ENCODE peak calls at places on chromosomes 13 and 19, in seven cellular contexts. One of them, this sample, is unnamed.

GRCh38 chr13:38686635-38687245 is at the start of gene FREM2:
- DNase-seq in K562: no peak
- DNase-seq in GM23338: peak
- DNase-seq in HCT116: no peak
- DNase-seq in endothelial cell of umbilical vein: no peak
- DNase-seq in HepG2: no peak
- DNase-seq in H1: peak
- DNase-seq in this sample: no peak

GRCh38 chr13:95677564-95678386 is 836 bp downstream of the DNAJC3 start:
- DNase-seq in endothelial cell of umbilical vein: peak
- DNase-seq in GM23338: peak
- DNase-seq in HCT116: no peak
- DNase-seq in K562: no peak
- DNase-seq in H1: no peak
- DNase-seq in HepG2: no peak
- DNase-seq in this sample: no peak

GRCh38 chr19:8046569-8047165 is 5.9 kb upstream of the CCL25 start:
- DNase-seq in HepG2: no peak
- DNase-seq in HCT116: no peak
- DNase-seq in K562: no peak
- DNase-seq in H1: no peak
- DNase-seq in endothelial cell of umbilical vein: no peak
- DNase-seq in GM23338: no peak
- DNase-seq in this sample: no peak

GRCh38 chr19:7869453-7869909 is 4.7 kb downstream of the PRR36 start:
- DNase-seq in HepG2: peak
- DNase-seq in GM23338: peak
- DNase-seq in H1: no peak
- DNase-seq in K562: peak
- DNase-seq in HCT116: no peak
- DNase-seq in endothelial cell of umbilical vein: peak
- DNase-seq in this sample: no peak

GRCh38 chr13:77810430-77810829 is 108.2 kb downstream of the EDNRB start:
- DNase-seq in endothelial cell of umbilical vein: peak
- DNase-seq in GM23338: peak
- DNase-seq in HepG2: no peak
- DNase-seq in H1: no peak
- DNase-seq in HCT116: peak
- DNase-seq in K562: no peak
- DNase-seq in this sample: no peak

GRCh38 chr19:33647146-33647545 is 25.4 kb downstream of the CHST8 start:
- DNase-seq in endothelial cell of umbilical vein: no peak
- DNase-seq in GM23338: no peak
- DNase-seq in HCT116: no peak
- DNase-seq in HepG2: no peak
- DNase-seq in H1: no peak
- DNase-seq in K562: no peak
- DNase-seq in this sample: no peak

GRCh38 chr13:39159393-39159792 is 121.1 kb downstream of the NHLRC3 start:
- DNase-seq in K562: no peak
- DNase-seq in H1: no peak
- DNase-seq in GM23338: no peak
- DNase-seq in HepG2: no peak
- DNase-seq in endothelial cell of umbilical vein: peak
- DNase-seq in HCT116: no peak
- DNase-seq in this sample: no peak

GRCh38 chr19:39544201-39544903 is 4.4 kb upstream of the EID2 start:
- DNase-seq in HCT116: no peak
- DNase-seq in endothelial cell of umbilical vein: no peak
- DNase-seq in HepG2: no peak
- DNase-seq in GM23338: no peak
- DNase-seq in K562: no peak
- DNase-seq in H1: no peak
- DNase-seq in this sample: no peak

GRCh38 chr13:76038920-76039716 is 403.0 kb downstream of the LMO7 start:
- DNase-seq in GM23338: peak
- DNase-seq in endothelial cell of umbilical vein: no peak
- DNase-seq in H1: no peak
- DNase-seq in HepG2: no peak
- DNase-seq in HCT116: no peak
- DNase-seq in K562: no peak
- DNase-seq in this sample: no peak

GRCh38 chr13:43573361-43573740 is 213.4 kb downstream of the ENOX1 start:
- DNase-seq in HepG2: no peak
- DNase-seq in K562: no peak
- DNase-seq in H1: no peak
- DNase-seq in HCT116: no peak
- DNase-seq in GM23338: peak
- DNase-seq in endothelial cell of umbilical vein: peak
- DNase-seq in this sample: no peak

GRCh38 chr13:99876651-99877050 is 94.9 kb downstream of the ZIC5 start:
- DNase-seq in HepG2: no peak
- DNase-seq in GM23338: no peak
- DNase-seq in endothelial cell of umbilical vein: no peak
- DNase-seq in K562: no peak
- DNase-seq in HCT116: no peak
- DNase-seq in H1: no peak
- DNase-seq in this sample: no peak

GRCh38 chr13:39676315-39676876 is 20.9 kb downstream of the COG6 start:
- DNase-seq in endothelial cell of umbilical vein: peak
- DNase-seq in GM23338: peak
- DNase-seq in K562: no peak
- DNase-seq in HepG2: peak
- DNase-seq in H1: no peak
- DNase-seq in HCT116: peak
- DNase-seq in this sample: peak

GRCh38 chr13:41905600-41906254 is 55.2 kb downstream of the VWA8 start:
- DNase-seq in GM23338: peak
- DNase-seq in endothelial cell of umbilical vein: peak
- DNase-seq in HCT116: peak
- DNase-seq in K562: no peak
- DNase-seq in H1: no peak
- DNase-seq in HepG2: peak
- DNase-seq in this sample: no peak

GRCh38 chr19:14439014-14439413 is 5.9 kb downstream of the PKN1 start:
- DNase-seq in GM23338: no peak
- DNase-seq in H1: no peak
- DNase-seq in K562: no peak
- DNase-seq in HepG2: no peak
- DNase-seq in HCT116: no peak
- DNase-seq in endothelial cell of umbilical vein: no peak
- DNase-seq in this sample: no peak

GRCh38 chr13:50124536-50125305 is 109.5 kb downstream of the KCNRG start:
- DNase-seq in K562: peak
- DNase-seq in endothelial cell of umbilical vein: no peak
- DNase-seq in GM23338: peak
- DNase-seq in H1: no peak
- DNase-seq in HCT116: no peak
- DNase-seq in HepG2: peak
- DNase-seq in this sample: no peak

GRCh38 chr13:111363591-111363990 is 43.1 kb downstream of the TEX29 start:
- DNase-seq in GM23338: no peak
- DNase-seq in H1: no peak
- DNase-seq in endothelial cell of umbilical vein: no peak
- DNase-seq in K562: no peak
- DNase-seq in HepG2: no peak
- DNase-seq in HCT116: no peak
- DNase-seq in this sample: no peak

GRCh38 chr13:112978561-112979405 is 9.8 kb downstream of the MCF2L start:
- DNase-seq in K562: no peak
- DNase-seq in H1: no peak
- DNase-seq in endothelial cell of umbilical vein: no peak
- DNase-seq in HepG2: no peak
- DNase-seq in GM23338: no peak
- DNase-seq in HCT116: no peak
- DNase-seq in this sample: no peak
- TF ChIP-seq POLR2AphosphoS5 in K562: no peak
- TF ChIP-seq POLR2AphosphoS5 in H1: no peak
- TF ChIP-seq POLR2AphosphoS5 in endothelial cell of umbilical vein: no peak
- TF ChIP-seq POLR2AphosphoS5 in HepG2: no peak
- TF ChIP-seq POLR2AphosphoS5 in GM23338: no peak
- TF ChIP-seq POLR2AphosphoS5 in HCT116: no peak
- TF ChIP-seq POLR2AphosphoS5 in this sample: no peak

GRCh38 chr13:27919299-27919933 is 384 bp upstream of the PDX1 start:
- DNase-seq in GM23338: no peak
- DNase-seq in HCT116: peak
- DNase-seq in K562: peak
- DNase-seq in H1: no peak
- DNase-seq in HepG2: peak
- DNase-seq in endothelial cell of umbilical vein: no peak
- DNase-seq in this sample: no peak

GRCh38 chr13:27921421-27921960 is 1.7 kb downstream of the PDX1 start:
- DNase-seq in K562: no peak
- DNase-seq in H1: no peak
- DNase-seq in endothelial cell of umbilical vein: no peak
- DNase-seq in HepG2: no peak
- DNase-seq in HCT116: no peak
- DNase-seq in GM23338: peak
- DNase-seq in this sample: no peak

GRCh38 chr13:27920677-27921420 is 1.0 kb downstream of the PDX1 start:
- DNase-seq in K562: no peak
- DNase-seq in HCT116: no peak
- DNase-seq in endothelial cell of umbilical vein: no peak
- DNase-seq in GM23338: peak
- DNase-seq in HepG2: no peak
- DNase-seq in H1: no peak
- DNase-seq in this sample: no peak

GRCh38 chr13:27918918-27919255 is 913 bp upstream of the PDX1 start:
- DNase-seq in GM23338: peak
- DNase-seq in HCT116: no peak
- DNase-seq in HepG2: no peak
- DNase-seq in K562: no peak
- DNase-seq in H1: no peak
- DNase-seq in endothelial cell of umbilical vein: no peak
- DNase-seq in this sample: no peak

DNA sequence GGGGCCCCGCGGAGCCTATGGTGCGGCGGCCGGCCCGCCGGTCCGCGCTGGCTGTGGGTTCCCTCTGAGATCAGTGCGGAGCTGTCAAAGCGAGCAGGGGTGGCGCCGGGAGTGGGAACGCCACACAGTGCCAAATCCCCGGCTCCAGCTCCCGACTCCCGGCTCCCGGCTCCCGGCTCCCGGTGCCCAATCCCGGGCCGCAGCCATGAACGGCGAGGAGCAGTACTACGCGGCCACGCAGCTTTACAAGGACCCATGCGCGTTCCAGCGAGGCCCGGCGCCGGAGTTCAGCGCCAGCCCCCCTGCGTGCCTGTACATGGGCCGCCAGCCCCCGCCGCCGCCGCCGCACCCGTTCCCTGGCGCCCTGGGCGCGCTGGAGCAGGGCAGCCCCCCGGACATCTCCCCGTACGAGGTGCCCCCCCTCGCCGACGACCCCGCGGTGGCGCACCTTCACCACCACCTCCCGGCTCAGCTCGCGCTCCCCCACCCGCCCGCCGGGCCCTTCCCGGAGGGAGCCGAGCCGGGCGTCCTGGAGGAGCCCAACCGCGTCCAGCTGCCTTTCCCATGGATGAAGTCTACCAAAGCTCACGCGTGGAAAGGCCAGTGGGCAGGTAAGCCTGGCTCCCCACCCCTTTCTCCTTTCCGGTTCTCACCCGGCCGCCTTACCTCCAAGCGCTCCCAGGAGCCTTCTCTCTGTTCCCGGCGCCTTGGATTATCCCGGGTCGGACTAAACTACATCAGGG is at the start of gene PDX1:
- DNase-seq in HCT116: no peak
- DNase-seq in GM23338: peak
- DNase-seq in HepG2: no peak
- DNase-seq in K562: no peak
- DNase-seq in endothelial cell of umbilical vein: no peak
- DNase-seq in H1: no peak
- DNase-seq in this sample: no peak
- TF ChIP-seq EZH2 in HCT116: no peak
- TF ChIP-seq EZH2 in GM23338: no peak
- TF ChIP-seq EZH2 in HepG2: no peak
- TF ChIP-seq EZH2 in K562: no peak
- TF ChIP-seq EZH2 in endothelial cell of umbilical vein: peak
- TF ChIP-seq EZH2 in H1: no peak
- TF ChIP-seq EZH2 in this sample: peak

GRCh38 chr19:50794778-50795664 is 4.8 kb downstream of the ACP4 start:
- DNase-seq in endothelial cell of umbilical vein: no peak
- DNase-seq in HCT116: no peak
- DNase-seq in H1: no peak
- DNase-seq in GM23338: peak
- DNase-seq in K562: peak
- DNase-seq in HepG2: no peak
- DNase-seq in this sample: no peak
- H3K27ac ChIP-seq in endothelial cell of umbilical vein: no peak
- H3K27ac ChIP-seq in HCT116: peak
- H3K27ac ChIP-seq in H1: peak
- H3K27ac ChIP-seq in GM23338: peak
- H3K27ac ChIP-seq in K562: no peak
- H3K27ac ChIP-seq in HepG2: no peak
- H3K27ac ChIP-seq in this sample: peak

DNA sequence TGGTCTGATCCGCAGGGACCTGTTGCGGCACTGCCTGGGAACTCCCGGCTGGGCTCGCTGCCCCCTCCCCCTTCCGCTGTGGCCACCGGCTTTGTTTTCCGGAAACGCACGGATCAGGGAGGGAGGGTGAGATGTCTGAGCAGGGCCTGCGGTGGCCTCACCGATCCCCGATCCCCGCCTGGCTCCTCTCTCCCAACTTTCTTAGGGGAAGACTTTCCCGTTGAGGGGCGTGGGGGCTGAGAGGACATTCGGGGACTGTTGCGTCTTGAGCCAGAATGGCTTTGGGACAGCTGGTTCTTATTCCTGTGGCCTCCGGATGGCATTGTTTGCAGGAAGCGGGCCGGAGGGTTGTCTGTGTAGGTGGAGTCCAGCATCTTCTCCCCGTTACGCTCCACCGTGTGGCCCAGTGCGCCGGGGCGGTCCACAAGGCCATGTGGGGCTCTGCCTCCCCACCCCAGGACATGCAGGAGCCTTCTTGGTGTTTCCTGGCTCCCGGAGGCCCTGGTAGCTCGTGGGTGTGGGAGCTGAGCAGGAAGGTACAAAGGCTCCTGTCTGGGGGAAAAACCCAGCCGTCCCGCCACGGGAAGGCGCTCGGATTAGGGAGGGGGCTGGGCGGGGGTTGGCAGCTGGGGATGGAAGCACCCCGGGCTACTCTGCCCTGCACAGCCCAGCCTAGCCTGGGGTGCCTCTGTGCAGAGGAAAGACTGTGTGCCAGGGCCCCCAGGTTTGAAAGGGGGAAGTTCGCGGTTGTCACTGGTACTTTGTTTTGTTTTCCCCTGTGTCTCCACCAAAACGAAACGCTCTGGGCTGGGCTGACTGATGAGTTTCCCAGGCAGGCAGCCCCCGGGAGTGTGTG is 1.3 kb downstream of the CSNK1G2 start:
- DNase-seq in H1: no peak
- DNase-seq in endothelial cell of umbilical vein: peak
- DNase-seq in GM23338: peak
- DNase-seq in HepG2: peak
- DNase-seq in K562: no peak
- DNase-seq in HCT116: no peak
- DNase-seq in this sample: no peak
- TF ChIP-seq POLR2AphosphoS5 in H1: no peak
- TF ChIP-seq POLR2AphosphoS5 in endothelial cell of umbilical vein: no peak
- TF ChIP-seq POLR2AphosphoS5 in GM23338: peak
- TF ChIP-seq POLR2AphosphoS5 in HepG2: peak
- TF ChIP-seq POLR2AphosphoS5 in K562: no peak
- TF ChIP-seq POLR2AphosphoS5 in HCT116: peak
- TF ChIP-seq POLR2AphosphoS5 in this sample: no peak

GRCh38 chr19:17679526-17680234 is 8.5 kb downstream of the UNC13A start:
- DNase-seq in H1: no peak
- DNase-seq in HCT116: no peak
- DNase-seq in endothelial cell of umbilical vein: no peak
- DNase-seq in GM23338: peak
- DNase-seq in K562: no peak
- DNase-seq in HepG2: no peak
- DNase-seq in this sample: no peak
- TF ChIP-seq EZH2 in H1: no peak
- TF ChIP-seq EZH2 in HCT116: no peak
- TF ChIP-seq EZH2 in endothelial cell of umbilical vein: no peak
- TF ChIP-seq EZH2 in GM23338: no peak
- TF ChIP-seq EZH2 in K562: no peak
- TF ChIP-seq EZH2 in HepG2: no peak
- TF ChIP-seq EZH2 in this sample: no peak

This sample was measured in SK-N-MC.